ENCODE peak calls at places on chromosomes 7 and 10, in five cellular contexts. A is BJ, N is RWPE2, O is GM23338, E is fibroblast of lung. U is an unnamed sample.

GRCh38 chr10:117186832-117187615 is 10.3 kb upstream of the KCNK18 start:
- DNase-seq in E (no peak), N (no peak), O (peak; percentile 55), A (no peak), U (no peak)

GRCh38 chr7:138493535-138493934 is 33.5 kb downstream of the TRIM24 start:
- DNase-seq in N (no peak), O (no peak), A (no peak), E (no peak), U (no peak)

GRCh38 chr7:42183547-42183946 is 53.5 kb downstream of the GLI3 start:
- DNase-seq in N (no peak), A (no peak), O (no peak), E (peak; percentile 59), U (no peak)

GRCh38 chr7:46220066-46220630 is 299.1 kb upstream of the IGFBP3 start:
- DNase-seq in E (no peak), N (peak; percentile 83), O (no peak), A (no peak), U (no peak)

GRCh38 chr7:110051386-110051785 is 1039.5 kb upstream of the LRRN3 start:
- DNase-seq in O (no peak), N (no peak), A (no peak), E (no peak), U (no peak)

GRCh38 chr10:100836891-100837290 is 75.9 kb upstream of the SLF2 start:
- DNase-seq in N (no peak), E (no peak), A (no peak), O (no peak), U (peak; percentile 61)

GRCh38 chr7:33804261-33804660 is 101.1 kb upstream of the BMPER start:
- DNase-seq in N (no peak), A (no peak), O (no peak), E (no peak), U (no peak)

GRCh38 chr10:124693801-124694416 is 50.3 kb downstream of the FAM53B start:
- DNase-seq in O (no peak), A (no peak), E (no peak), N (no peak), U (no peak)

GRCh38 chr10:126504051-126504760 is 115.9 kb upstream of the ADAM12 start:
- DNase-seq in E (peak; percentile 76), O (peak; percentile 87), A (peak; percentile 3), N (no peak), U (peak; percentile 79)

GRCh38 chr10:87861566-87861952 is 1.8 kb downstream of the KLLN start:
- DNase-seq in A (no peak), O (peak; percentile 63), E (peak; percentile 87), N (peak; percentile 89), U (peak; percentile 43)

GRCh38 chr10:1187151-1187854 is 131.1 kb downstream of the WDR37 start:
- DNase-seq in N (no peak), A (no peak), E (no peak), O (no peak), U (peak; percentile 43)

GRCh38 chr10:24382045-24382444 is 173.1 kb downstream of the KIAA1217 start:
- DNase-seq in E (no peak), O (no peak), N (no peak), A (no peak), U (no peak)

GRCh38 chr10:72794260-72794659 is 99.3 kb upstream of the OIT3 start:
- DNase-seq in N (no peak), E (peak; percentile 41), A (no peak), O (no peak), U (no peak)

GRCh38 chr7:15600298-15600697 is 38.5 kb upstream of the AGMO start:
- DNase-seq in O (no peak), N (no peak), A (no peak), E (no peak), U (no peak)

GRCh38 chr10:35271086-35271834 is 65.0 kb upstream of the CCNY start:
- DNase-seq in O (no peak), A (no peak), E (no peak), N (no peak), U (no peak)

GRCh38 chr10:80552151-80552646 is 14.5 kb downstream of the SH2D4B start:
- DNase-seq in E (no peak), O (peak; percentile 23), N (no peak), A (no peak), U (peak; percentile 67)

GRCh38 chr7:124989911-124990310 is 60.3 kb upstream of the POT1 start:
- DNase-seq in E (no peak), O (no peak), N (no peak), A (no peak), U (no peak)

GRCh38 chr7:101174322-101174854 is 5.7 kb downstream of the NAT16 start:
- DNase-seq in E (no peak), A (no peak), N (no peak), O (peak; percentile 64), U (peak; percentile 79)
- H3K4me3 ChIP-seq in E (no peak overlapping the region), A (no peak overlapping the region), N (no peak overlapping the region), O (peak overlapping the region; percentile 64), U (peak overlapping the region; percentile 41)

GRCh38 chr7:6157685-6158423 is 114.6 kb downstream of the CYTH3 start:
- DNase-seq in N (no peak), O (no peak), A (no peak), E (no peak), U (peak; percentile 24)

GRCh38 chr7:6153646-6154541 is 118.5 kb downstream of the CYTH3 start:
- DNase-seq in E (no peak), A (no peak), N (no peak), O (no peak), U (peak; percentile 55)

GRCh38 chr7:6156734-6157133 is 115.7 kb downstream of the CYTH3 start:
- DNase-seq in O (no peak), A (no peak), N (no peak), E (no peak), U (no peak)

GRCh38 chr7:6154542-6155404 is 117.7 kb downstream of the CYTH3 start:
- DNase-seq in A (no peak), N (no peak), E (no peak), O (no peak), U (no peak)

GRCh38 chr7:6155596-6155995 is 116.8 kb downstream of the CYTH3 start:
- DNase-seq in A (no peak), N (no peak), O (no peak), E (no peak), U (no peak)
- H3K36me3 ChIP-seq in A (peaks cover 20% of the 10 kb centered on the region), N (peaks cover 77% of the 10 kb centered on the region), O (peaks cover 12% of the 10 kb centered on the region), E (peaks cover 17% of the 10 kb centered on the region), U (peaks cover 17% of the 10 kb centered on the region)

DNA sequence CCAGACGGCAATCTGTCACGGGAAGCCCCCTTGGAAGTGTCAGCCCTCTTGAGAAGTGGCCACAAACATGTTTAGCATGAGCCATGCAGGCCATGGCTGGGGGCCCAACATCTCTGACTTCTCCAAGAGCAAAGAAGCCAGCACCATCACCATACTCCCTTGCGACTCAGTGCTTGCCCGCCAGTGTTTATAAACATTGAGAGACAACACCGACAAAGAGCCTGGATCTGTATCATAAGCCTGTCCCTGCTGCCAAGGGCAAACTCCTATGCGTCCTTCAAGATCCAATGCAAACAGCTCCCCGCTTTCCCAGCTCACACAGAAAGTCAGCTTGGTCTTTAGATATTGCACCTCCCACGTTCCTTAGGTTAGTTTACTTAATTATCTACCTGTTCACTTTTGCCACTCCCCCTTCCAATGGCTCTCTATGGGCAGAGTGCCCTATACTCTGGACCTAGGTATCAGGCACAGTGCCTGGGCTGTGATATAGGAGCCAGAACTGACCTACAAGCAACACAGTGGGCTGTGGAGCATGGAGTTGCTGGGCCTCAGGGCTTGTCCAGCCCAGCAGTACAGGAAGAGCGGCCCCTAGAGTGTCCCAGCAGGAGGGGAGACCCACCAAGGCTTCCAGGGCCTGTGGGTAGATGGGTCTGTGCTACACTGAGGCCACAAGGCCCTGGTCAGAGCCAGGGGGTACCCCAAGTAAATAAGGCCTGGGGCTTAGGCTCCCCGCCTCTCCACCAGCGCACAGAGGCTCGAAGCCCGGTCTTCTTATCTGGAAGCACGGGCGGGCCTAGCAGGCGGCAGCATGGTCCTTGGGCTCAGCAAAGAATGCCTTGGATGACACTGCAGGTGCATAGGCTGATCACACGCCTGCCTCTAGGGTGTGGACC is 37.7 kb downstream of the CAMK2B start:
- DNase-seq in E (no peak), O (no peak), N (peak; percentile 34), A (no peak), U (peak; percentile 43)
- H3K27me3 ChIP-seq in E (peaks cover 2% of the 10 kb centered on the region), O (no peaks in the 10 kb centered on the region), N (no peaks in the 10 kb centered on the region), A (peaks cover 14% of the 10 kb centered on the region), U (no peaks in the 10 kb centered on the region)

GRCh38 chr10:132665946-132666732 is 119.8 kb downstream of the NKX6-2 start:
- DNase-seq in N (peak; percentile 66), O (no peak), A (peak; percentile 86), E (peak; percentile 77), U (no peak)

GRCh38 chr10:132666733-132667612 is 119.0 kb downstream of the NKX6-2 start:
- DNase-seq in N (peak; percentile 22), A (no peak), O (no peak), E (no peak), U (no peak)

GRCh38 chr10:132670546-132670945 is 115.4 kb downstream of the NKX6-2 start:
- DNase-seq in O (no peak), E (no peak), N (no peak), A (no peak), U (peak; percentile 50)

GRCh38 chr10:132669208-132669861 is 116.6 kb downstream of the NKX6-2 start:
- DNase-seq in E (no peak), A (no peak), O (no peak), N (peak; percentile 64), U (no peak)

DNA sequence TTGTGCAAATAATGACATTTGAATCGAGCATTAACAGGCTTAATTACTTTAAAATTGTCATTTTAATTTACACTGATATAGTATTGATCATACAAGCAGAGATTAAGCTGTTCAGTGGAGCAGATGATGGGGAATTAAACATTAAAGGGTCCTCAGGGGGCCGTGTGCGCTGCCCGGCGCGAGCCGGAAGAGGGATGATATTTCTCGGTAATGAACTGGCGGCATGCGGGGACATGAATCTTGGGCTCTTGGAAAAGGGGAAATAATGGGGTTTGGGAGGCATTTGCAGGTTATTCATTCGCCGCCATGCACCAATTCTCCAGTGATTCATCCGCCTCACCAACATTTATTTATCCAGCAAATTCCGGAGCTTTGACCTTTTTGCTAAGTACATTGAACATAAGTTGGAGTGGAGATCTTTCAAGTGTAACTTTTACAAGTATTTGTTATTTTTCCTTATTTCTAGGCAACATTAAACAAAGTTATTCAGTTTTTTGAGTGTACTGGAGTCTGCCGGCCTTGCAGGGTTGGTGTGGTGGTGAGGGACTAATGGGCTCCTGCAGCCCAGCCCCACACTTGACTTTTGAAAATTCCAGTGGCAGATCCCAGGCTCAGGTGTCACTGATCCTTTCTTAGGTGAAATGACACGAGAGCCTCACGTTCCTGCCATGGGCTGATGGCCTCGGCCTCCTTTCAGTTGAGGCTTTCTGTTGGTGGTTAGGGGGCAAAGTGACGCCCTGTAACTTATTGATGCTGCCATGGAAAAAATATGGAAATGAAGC is 118.1 kb downstream of the NKX6-2 start:
- DNase-seq in E (peak; percentile 73), N (peak; percentile 15), A (no peak), O (no peak), U (no peak)
- H3K4me3 ChIP-seq in E (no peak overlapping the region), N (peak overlapping the region; percentile 30), A (no peak overlapping the region), O (no peak overlapping the region), U (no peak overlapping the region)

GRCh38 chr10:48552946-48553564 is 51.8 kb downstream of the ARHGAP22 start:
- DNase-seq in E (no peak), N (no peak), A (no peak), O (no peak), U (peak; percentile 62)
- H3K36me3 ChIP-seq in E (peaks cover 18% of the 10 kb centered on the region), N (no peaks in the 10 kb centered on the region), A (peaks cover 2% of the 10 kb centered on the region), O (no peaks in the 10 kb centered on the region), U (no peaks in the 10 kb centered on the region)

DNA sequence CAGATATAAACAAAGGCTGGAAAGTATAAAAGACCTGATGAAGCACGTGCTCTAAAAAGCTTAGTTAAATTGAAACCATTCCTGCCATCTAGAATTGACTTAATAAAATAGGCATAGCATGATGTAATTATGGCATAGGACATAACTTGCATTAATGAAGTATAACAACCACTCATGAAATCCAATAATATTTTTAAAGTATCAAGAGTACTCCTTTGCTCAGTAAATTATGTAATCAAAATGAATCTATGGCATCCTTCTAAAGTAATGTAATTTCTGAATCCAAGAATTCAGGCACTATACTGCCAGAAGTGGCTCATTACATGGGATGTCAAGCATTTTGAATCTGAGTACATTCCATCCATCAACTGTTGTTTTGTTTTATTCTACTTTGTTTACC is 548.5 kb upstream of the NRP1 start:
- DNase-seq in O (no peak), E (no peak), N (no peak), A (no peak), U (no peak)
- H3K27me3 ChIP-seq in O (no peaks in the 10 kb centered on the region), E (no peaks in the 10 kb centered on the region), N (no peaks in the 10 kb centered on the region), A (peaks cover 1% of the 10 kb centered on the region), U (no peaks in the 10 kb centered on the region)